ENCODE peak calls at places on chromosomes 12 and 14, in four cellular contexts. T is ovary; R is dorsolateral prefrontal cortex; V is naive thymus-derived CD4-positive, alpha-beta T cell. J is an unnamed sample.

GRCh38 chr12:118061876-118062791 is 1.2 kb upstream of the WSB2 start:
- DNase-seq in T (peak; percentile 60), V (no peak), R (peak; percentile 47), J (no peak)

GRCh38 chr12:78929075-78929418 is 64.5 kb downstream of the SYT1 start:
- DNase-seq in R (no peak), V (no peak), T (no peak), J (no peak)

GRCh38 chr12:58655375-58655774 is 264.9 kb downstream of the LRIG3 start:
- DNase-seq in T (no peak), V (no peak), R (peak; percentile 39), J (no peak)

GRCh38 chr12:75086086-75087038 is 123.3 kb downstream of the KCNC2 start:
- DNase-seq in V (no peak), R (no peak), T (no peak), J (no peak)

GRCh38 chr14:99759546-99759925 is 33.7 kb upstream of the EML1 start:
- DNase-seq in R (peak; percentile 26), V (no peak), T (no peak), J (no peak)

GRCh38 chr12:107474639-107475539 is 210.7 kb upstream of the PWP1 start:
- DNase-seq in V (no peak), R (no peak), T (no peak), J (no peak)

GRCh38 chr12:47811581-47812484 is 7.9 kb downstream of the HDAC7 start:
- DNase-seq in T (peak; percentile 84), V (no peak), R (no peak), J (no peak)

GRCh38 chr14:58985786-58986185 is 202.7 kb upstream of the DAAM1 start:
- DNase-seq in V (no peak), T (no peak), R (no peak), J (no peak)

GRCh38 chr14:21840765-21841164 is 167.1 kb upstream of the OR4E1 start:
- DNase-seq in T (no peak), R (no peak), V (peak; percentile 21), J (peak; percentile 54)

GRCh38 chr12:41684997-41685396 is 459.7 kb downstream of the GXYLT1 start:
- DNase-seq in T (no peak), R (no peak), V (no peak), J (no peak)

GRCh38 chr14:53412819-53413664 is 259.9 kb upstream of the DDHD1 start:
- DNase-seq in V (no peak), T (no peak), R (no peak), J (peak; percentile 16)

GRCh38 chr12:56487448-56488040 is 417 bp downstream of the GLS2 start:
- DNase-seq in V (peak; percentile 13), R (peak; percentile 58), T (peak; percentile 69), J (no peak)

GRCh38 chr12:66555113-66555512 is 123.8 kb downstream of the GRIP1 start:
- DNase-seq in V (no peak), T (no peak), R (no peak), J (no peak)

GRCh38 chr12:15979096-15980091 is 68.3 kb downstream of the DERA start:
- DNase-seq in V (no peak), T (no peak), R (no peak), J (no peak)

GRCh38 chr14:22814945-22815713 is at the start of gene SLC7A7:
- DNase-seq in V (no peak), R (no peak), T (no peak), J (no peak)

GRCh38 chr14:58821421-58821820 is 183.7 kb downstream of the DACT1 start:
- DNase-seq in V (no peak), T (no peak), R (no peak), J (no peak)

GRCh38 chr12:91139981-91140659 is 28.8 kb upstream of the LUM start:
- DNase-seq in T (no peak), R (no peak), V (no peak), J (no peak)

GRCh38 chr12:131752457-131752856 is 41.6 kb downstream of the SFSWAP start:
- DNase-seq in T (no peak), V (no peak), R (no peak), J (no peak)

GRCh38 chr14:80587096-80587724 is 354.3 kb downstream of the CEP128 start:
- DNase-seq in V (peak; percentile 0), R (no peak), T (no peak), J (peak; percentile 89)

GRCh38 chr12:57128519-57129247 is 400 bp downstream of the LRP1 start:
- DNase-seq in R (peak; percentile 48), T (no peak), V (no peak), J (no peak)

GRCh38 chr14:71324767-71325272 is 417.6 kb downstream of the PCNX1 start:
- DNase-seq in V (peak; percentile 34), T (no peak), R (no peak), J (peak; percentile 78)

GRCh38 chr12:3216726-3217682 is 139.8 kb downstream of the TSPAN9 start:
- DNase-seq in V (no peak), T (no peak), R (no peak), J (no peak)

GRCh38 chr12:26277511-26278246 is 82.3 kb downstream of the SSPN start:
- DNase-seq in R (no peak), T (no peak), V (no peak), J (no peak)

GRCh38 chr12:129413295-129413694 is 490.5 kb downstream of the TMEM132D start:
- DNase-seq in T (no peak), V (no peak), R (no peak), J (no peak)

GRCh38 chr12:46942579-46942978 is 116.8 kb upstream of the SLC38A4 start:
- DNase-seq in R (no peak), T (no peak), V (no peak), J (no peak)

GRCh38 chr14:68143341-68143807 is 323.8 kb downstream of the RAD51B start:
- DNase-seq in T (peak; percentile 87), R (peak; percentile 43), V (no peak), J (peak; percentile 91)

GRCh38 chr12:126663304-126664094 is 1598.3 kb downstream of the AACS start:
- DNase-seq in R (no peak), T (no peak), V (no peak), J (peak; percentile 12)

GRCh38 chr14:99562848-99563748 is 40.9 kb downstream of the CCDC85C start:
- DNase-seq in V (no peak), R (peak; percentile 77), T (peak; percentile 89), J (no peak)

GRCh38 chr12:14948672-14949071 is 10.3 kb upstream of the ERP27 start:
- DNase-seq in R (no peak), T (no peak), V (peak; percentile 79), J (peak; percentile 96)

DNA sequence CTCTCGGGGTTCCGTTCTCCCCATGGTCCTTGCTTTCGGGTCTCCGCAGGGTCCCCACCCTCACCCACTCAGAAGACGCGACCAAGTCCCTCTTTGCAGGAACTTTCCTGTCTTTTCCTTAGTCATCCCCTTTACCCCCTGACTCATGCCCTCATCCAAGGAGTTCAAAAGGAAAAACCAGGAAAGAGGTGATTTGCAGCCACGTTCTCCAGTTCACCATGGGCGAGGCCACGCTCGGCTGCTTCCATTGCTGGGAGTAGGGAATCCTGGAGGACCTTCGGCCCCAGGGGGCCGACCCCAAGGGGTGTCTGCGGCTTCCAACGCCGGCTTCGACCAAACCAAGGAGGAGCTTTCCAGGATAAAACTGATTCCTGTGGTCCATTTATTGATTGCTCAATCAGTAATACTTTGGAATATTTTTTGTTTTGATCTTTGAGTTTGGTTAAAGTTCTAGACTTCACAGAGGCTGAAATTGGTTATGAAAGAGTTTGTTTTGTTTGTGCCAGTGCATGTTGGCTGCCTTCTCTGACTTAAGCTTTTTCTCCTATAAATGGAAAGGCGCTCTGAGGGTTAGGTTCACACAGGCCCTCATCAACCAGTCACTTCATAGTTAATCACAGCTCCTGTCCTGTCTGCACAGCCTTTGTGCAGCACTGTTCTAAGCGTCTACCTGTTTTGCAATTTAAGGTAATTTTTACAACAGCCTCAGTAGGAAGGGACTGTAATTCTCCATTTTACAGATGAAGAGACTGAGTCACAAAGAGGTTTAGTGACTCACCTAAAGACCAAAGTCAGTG is 827 bp downstream of the ALDH2 start:
- DNase-seq in T (peak; percentile 53), V (no peak), R (no peak), J (no peak)
- H3K4me3 ChIP-seq in T (peak overlapping the region; percentile 54), V (peak overlapping the region; percentile 47), R (peak overlapping the region; percentile 93), J (no peak overlapping the region)

DNA sequence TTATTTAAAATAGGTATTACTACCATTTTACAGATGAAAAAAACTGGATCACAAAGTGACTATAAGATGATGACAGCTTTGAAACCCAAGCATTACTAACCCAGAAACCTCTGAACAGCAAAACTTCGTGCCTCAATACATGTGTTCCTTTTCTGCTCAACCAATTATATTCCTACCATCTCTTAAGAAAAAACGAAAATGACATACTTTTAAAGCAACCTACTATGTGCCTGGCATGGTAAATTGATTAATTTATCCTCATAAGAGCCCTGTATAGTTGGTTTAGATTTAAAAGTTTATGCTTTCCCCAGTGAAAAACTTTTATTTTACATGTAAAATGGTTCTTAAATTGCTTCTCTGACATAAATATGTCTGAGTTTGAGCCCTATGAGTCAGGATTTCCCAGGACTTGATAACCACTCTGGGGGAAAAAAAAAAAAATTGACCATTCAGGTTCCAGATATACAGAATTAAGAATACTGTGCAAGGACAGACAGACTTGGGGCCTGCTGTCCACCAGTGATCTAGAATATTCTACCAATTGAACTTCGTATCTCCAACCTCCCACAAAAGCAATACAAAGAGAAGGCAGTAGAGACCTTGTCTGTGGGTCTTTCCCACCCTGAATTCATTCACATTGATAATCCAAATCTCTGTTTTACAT is 4.3 kb downstream of the SINHCAF start:
- DNase-seq in T (no peak), R (no peak), V (no peak), J (no peak)
- H3K4me3 ChIP-seq in T (no peak overlapping the region), R (no peak overlapping the region), V (no peak overlapping the region), J (no peak overlapping the region)

GRCh38 chr14:89564291-89564957 is 147.4 kb upstream of the FOXN3 start:
- DNase-seq in V (no peak), R (no peak), T (no peak), J (no peak)
- H3K4me3 ChIP-seq in V (no peak overlapping the region), R (no peak overlapping the region), T (no peak overlapping the region), J (no peak overlapping the region)

GRCh38 chr12:5204831-5205230 is 161.2 kb downstream of the KCNA5 start:
- DNase-seq in R (no peak), T (no peak), V (no peak), J (no peak)
- H3K4me3 ChIP-seq in R (no peak overlapping the region), T (no peak overlapping the region), V (no peak overlapping the region), J (no peak overlapping the region)

DNA sequence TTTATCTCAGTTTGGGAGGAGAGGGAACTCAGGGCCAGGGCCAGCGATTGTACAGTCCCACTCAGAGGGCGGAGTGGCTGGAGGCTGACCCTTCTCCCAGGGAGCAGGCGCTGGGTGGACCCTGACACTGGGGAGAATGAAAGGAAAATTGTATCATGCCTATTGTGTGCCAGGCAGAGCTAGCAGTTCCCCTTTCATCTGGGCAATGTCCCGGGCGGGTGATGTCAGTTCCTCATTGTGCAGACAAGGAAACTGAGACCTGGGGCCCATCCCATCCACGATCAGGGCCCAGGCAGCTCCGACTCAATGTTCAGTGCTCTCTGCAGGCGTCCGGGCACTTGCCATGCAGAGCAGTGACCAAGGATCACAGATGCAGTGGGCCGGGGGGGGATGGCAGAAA is 101.9 kb upstream of the RTL1 start:
- DNase-seq in T (peak; percentile 33), V (no peak), R (peak; percentile 43), J (no peak)
- H3K4me3 ChIP-seq in T (no peak overlapping the region), V (no peak overlapping the region), R (no peak overlapping the region), J (no peak overlapping the region)

DNA sequence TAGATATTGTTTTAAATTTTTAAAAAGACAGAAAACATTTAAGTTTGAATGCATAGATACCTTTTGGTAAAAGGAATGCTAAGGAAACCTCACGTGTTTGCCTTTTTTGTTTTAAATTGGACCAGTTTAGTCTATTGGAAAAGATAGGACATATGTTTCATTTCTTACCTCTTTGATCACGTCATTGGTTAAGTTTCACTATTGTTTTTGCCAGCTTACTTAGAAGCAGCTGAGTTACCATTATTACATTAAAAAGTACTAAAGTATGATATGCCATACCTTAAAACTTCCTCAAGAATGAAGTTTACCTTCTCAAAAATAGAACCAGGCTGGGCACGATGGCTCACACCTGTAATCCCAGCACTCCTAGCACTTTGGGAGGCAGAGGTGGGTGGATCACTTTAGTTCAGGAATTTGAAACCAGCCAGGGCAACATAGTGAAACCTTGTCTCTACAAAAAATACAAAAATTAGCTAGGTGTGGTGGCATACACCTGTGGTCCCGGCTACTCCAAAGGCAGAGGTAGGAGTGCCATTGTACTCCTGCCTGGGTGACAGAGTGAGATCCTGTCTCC is 54.4 kb downstream of the SRGAP1 start:
- DNase-seq in R (no peak), V (no peak), T (no peak), J (no peak)
- H3K4me3 ChIP-seq in R (no peak overlapping the region), V (no peak overlapping the region), T (no peak overlapping the region), J (no peak overlapping the region)